ENCODE peak calls at places on chromosomes 3 and 15, in eight cellular contexts. B is PC-3; Z is neuronal stem cell; F is NAMALWA; P is activated CD4-positive, alpha-beta T cell treated with anti-CD3 and anti-CD28 coated beads for 1 hour; R is GM20000; I is anterior cingulate cortex; U is cardiac muscle cell. T is an unnamed sample.

GRCh38 chr3:105367406-105368213 is 901 bp downstream of the ALCAM start:
- DNase-seq in B (peak), Z (peak), F (peak), P (peak), R (peak), I (peak), U (peak), T (no peak)

GRCh38 chr15:39969871-39970270 is 36.0 kb downstream of the EIF2AK4 start:
- DNase-seq in B (no peak), Z (no peak), F (no peak), P (no peak), R (no peak), I (peak), U (peak), T (no peak)

GRCh38 chr15:35723120-35723707 is 177.2 kb upstream of the DPH6 start:
- DNase-seq in B (no peak), Z (no peak), F (no peak), P (no peak), R (no peak), I (no peak), U (no peak), T (no peak)

GRCh38 chr3:8996681-8997121 is 33.4 kb upstream of the RAD18 start:
- DNase-seq in B (no peak), Z (no peak), F (no peak), P (no peak), R (no peak), I (peak), U (peak), T (no peak)

GRCh38 chr3:61315874-61316273 is 64.6 kb upstream of the FHIT start:
- DNase-seq in B (peak), Z (peak), F (no peak), P (no peak), R (no peak), I (no peak), U (peak), T (no peak)

GRCh38 chr3:42451116-42451515 is 40.7 kb upstream of the LYZL4 start:
- DNase-seq in B (no peak), Z (no peak), F (no peak), P (no peak), R (no peak), I (no peak), U (peak), T (no peak)

GRCh38 chr15:77034620-77035467 is 36.1 kb downstream of the TSPAN3 start:
- DNase-seq in B (peak), Z (no peak), F (peak), P (no peak), R (peak), I (no peak), U (no peak), T (no peak)

GRCh38 chr3:50950591-50950990 is 275.9 kb downstream of the DOCK3 start:
- DNase-seq in B (no peak), Z (no peak), F (no peak), P (no peak), R (peak), I (no peak), U (no peak), T (no peak)

GRCh38 chr3:58565621-58566397 is 11.4 kb downstream of the FAM107A start:
- DNase-seq in B (no peak), Z (no peak), F (no peak), P (no peak), R (no peak), I (no peak), U (no peak), T (no peak)

GRCh38 chr3:12541625-12542024 is 3.7 kb downstream of the MKRN2OS start:
- DNase-seq in B (no peak), Z (no peak), F (peak), P (no peak), R (no peak), I (no peak), U (no peak), T (no peak)

GRCh38 chr3:194781617-194782016 is 95.9 kb downstream of the FAM43A start:
- DNase-seq in B (no peak), Z (no peak), F (no peak), P (no peak), R (no peak), I (no peak), U (no peak), T (no peak)

GRCh38 chr3:191774485-191774884 is 313.5 kb downstream of the PYDC2 start:
- DNase-seq in B (peak), Z (no peak), F (no peak), P (no peak), R (no peak), I (no peak), U (no peak), T (no peak)

GRCh38 chr3:132220986-132221385 is 96.2 kb upstream of the ACP3 start:
- DNase-seq in B (no peak), Z (no peak), F (no peak), P (no peak), R (no peak), I (no peak), U (no peak), T (no peak)

GRCh38 chr3:147130461-147130860 is 275.9 kb downstream of the ZIC4 start:
- DNase-seq in B (peak), Z (no peak), F (no peak), P (no peak), R (no peak), I (no peak), U (no peak), T (no peak)

GRCh38 chr3:134395103-134395502 is 20.9 kb upstream of the AMOTL2 start:
- DNase-seq in B (no peak), Z (no peak), F (no peak), P (no peak), R (no peak), I (no peak), U (no peak), T (no peak)

GRCh38 chr15:55744026-55744655 is 1.2 kb upstream of the PRTG start:
- DNase-seq in B (no peak), Z (no peak), F (no peak), P (no peak), R (no peak), I (no peak), U (peak), T (no peak)

GRCh38 chr3:178152010-178152409 is 384.2 kb upstream of the KCNMB2 start:
- DNase-seq in B (peak), Z (no peak), F (peak), P (no peak), R (no peak), I (no peak), U (peak), T (no peak)

GRCh38 chr3:8386221-8386620 is 115.4 kb upstream of the LMCD1 start:
- DNase-seq in B (peak), Z (no peak), F (no peak), P (no peak), R (no peak), I (no peak), U (no peak), T (no peak)

GRCh38 chr3:161914703-161915102 is 418.1 kb downstream of the OTOL1 start:
- DNase-seq in B (peak), Z (peak), F (peak), P (no peak), R (no peak), I (peak), U (peak), T (peak)

GRCh38 chr15:76349301-76350070 is 12.9 kb downstream of the ISL2 start:
- DNase-seq in B (peak), Z (no peak), F (no peak), P (no peak), R (no peak), I (no peak), U (no peak), T (no peak)

GRCh38 chr3:23807161-23808015 is 1.6 kb downstream of the UBE2E1 start:
- DNase-seq in B (peak), Z (no peak), F (peak), P (no peak), R (peak), I (no peak), U (peak), T (no peak)

GRCh38 chr3:52254608-52255007 is 9.0 kb downstream of the PPM1M start:
- DNase-seq in B (no peak), Z (no peak), F (no peak), P (no peak), R (no peak), I (no peak), U (no peak), T (no peak)

GRCh38 chr3:143832433-143832832 is 15.8 kb downstream of the SLC9A9 start:
- DNase-seq in B (no peak), Z (no peak), F (no peak), P (no peak), R (no peak), I (no peak), U (no peak), T (no peak)

GRCh38 chr3:63967675-63968611 is 55.4 kb downstream of the PSMD6 start:
- DNase-seq in B (no peak), Z (no peak), F (peak), P (no peak), R (peak), I (peak), U (peak), T (no peak)

GRCh38 chr15:78811825-78812183 is 540 bp upstream of the ADAMTS7 start:
- DNase-seq in B (no peak), Z (no peak), F (no peak), P (no peak), R (no peak), I (no peak), U (peak), T (no peak)

GRCh38 chr3:143228405-143228804 is 108.8 kb downstream of the CHST2 start:
- DNase-seq in B (no peak), Z (no peak), F (no peak), P (no peak), R (no peak), I (no peak), U (no peak), T (no peak)

GRCh38 chr3:76965122-76965725 is 74.7 kb upstream of the ROBO2 start:
- DNase-seq in B (no peak), Z (no peak), F (no peak), P (no peak), R (no peak), I (no peak), U (no peak), T (no peak)

GRCh38 chr3:53160660-53161344 is at the start of gene PRKCD:
- DNase-seq in B (peak), Z (peak), F (peak), P (peak), R (peak), I (peak), U (peak), T (peak)

GRCh38 chr15:63381301-63382192 is at the start of gene CA12:
- DNase-seq in B (peak), Z (peak), F (no peak), P (no peak), R (no peak), I (no peak), U (peak), T (no peak)

GRCh38 chr3:123343296-123344174 is 105.4 kb downstream of the ADCY5 start:
- DNase-seq in B (no peak), Z (no peak), F (no peak), P (no peak), R (no peak), I (no peak), U (no peak), T (no peak)

GRCh38 chr3:10344147-10344943 is 23.4 kb upstream of the SEC13 start:
- DNase-seq in B (peak), Z (peak), F (peak), P (peak), R (peak), I (peak), U (peak), T (peak)

GRCh38 chr15:58931985-58932384 is 1.5 kb downstream of the SLTM start:
- DNase-seq in B (peak), Z (no peak), F (peak), P (no peak), R (peak), I (no peak), U (peak), T (no peak)

GRCh38 chr15:37900286-37901221 is 33.9 kb upstream of the TMCO5A start:
- DNase-seq in B (peak), Z (no peak), F (no peak), P (no peak), R (no peak), I (no peak), U (peak), T (no peak)

GRCh38 chr15:33559207-33559890 is 248.6 kb downstream of the RYR3 start:
- DNase-seq in B (no peak), Z (no peak), F (no peak), P (no peak), R (no peak), I (no peak), U (no peak), T (peak)

GRCh38 chr3:154120903-154121235 is 321 bp upstream of the ARHGEF26 start:
- DNase-seq in B (no peak), Z (no peak), F (no peak), P (no peak), R (no peak), I (no peak), U (no peak), T (no peak)

GRCh38 chr3:10366681-10367101 is 45.8 kb upstream of the SEC13 start:
- DNase-seq in B (peak), Z (no peak), F (no peak), P (no peak), R (no peak), I (peak), U (peak), T (peak)

GRCh38 chr15:35545316-35545824 is 595 bp downstream of the DPH6 start:
- DNase-seq in B (peak), Z (no peak), F (peak), P (no peak), R (peak), I (no peak), U (peak), T (no peak)

GRCh38 chr3:66593978-66594377 is 93.2 kb upstream of the LRIG1 start:
- DNase-seq in B (peak), Z (no peak), F (no peak), P (no peak), R (no peak), I (no peak), U (peak), T (no peak)

GRCh38 chr3:162719684-162720341 is 1223.2 kb downstream of the OTOL1 start:
- DNase-seq in B (peak), Z (no peak), F (no peak), P (no peak), R (no peak), I (no peak), U (peak), T (no peak)

T was measured in NT2/D1.